ENCODE peak calls at places on chromosome 1, in eight cellular contexts. T is heart left ventricle; N is Peyer's patch; B is gastrocnemius medialis; R is left ventricle myocardium inferior; U is adrenal gland; I is suprapubic skin; K is CD8-positive, alpha-beta memory T cell. D is an unnamed sample. For H3K4me1, the result is how much of the 10 kb centered on the place peaks cover.

GRCh38 chr1:147771216-147772125 is 11.1 kb upstream of the GJA5 start:
- DNase-seq in T (peak), N (no peak), B (peak), R (peak), U (peak), I (no peak), K (no peak), D (no peak)

GRCh38 chr1:26827205-26827604 is 717 bp downstream of the ZDHHC18 start:
- DNase-seq in T (no peak), N (no peak), B (no peak), R (no peak), U (no peak), I (no peak), K (no peak), D (no peak)

GRCh38 chr1:39898648-39899603 is 2.8 kb downstream of the MYCL start:
- DNase-seq in T (no peak), N (no peak), B (no peak), R (no peak), U (no peak), I (no peak), K (no peak), D (no peak)

GRCh38 chr1:158017800-158018595 is 24.6 kb downstream of the KIRREL1 start:
- DNase-seq in T (no peak), N (no peak), B (no peak), R (no peak), U (no peak), I (no peak), K (no peak), D (no peak)

GRCh38 chr1:176382163-176382562 is 80.8 kb upstream of the PAPPA2 start:
- DNase-seq in T (no peak), N (no peak), B (no peak), R (no peak), U (no peak), I (no peak), K (no peak), D (no peak)

GRCh38 chr1:110412576-110412975 is 5.1 kb upstream of the LAMTOR5 start:
- DNase-seq in T (peak), N (peak), B (peak), R (peak), U (peak), I (no peak), K (peak), D (peak)

GRCh38 chr1:156815307-156815826 is 1.3 kb downstream of the SH2D2A start:
- DNase-seq in T (peak), N (no peak), B (peak), R (peak), U (peak), I (no peak), K (no peak), D (no peak)

GRCh38 chr1:43510621-43511020 is 20.1 kb upstream of the PTPRF start:
- DNase-seq in T (no peak), N (no peak), B (no peak), R (no peak), U (no peak), I (peak), K (no peak), D (no peak)

GRCh38 chr1:64962447-64962846 is 3.9 kb downstream of the JAK1 start:
- DNase-seq in T (no peak), N (no peak), B (no peak), R (no peak), U (no peak), I (no peak), K (no peak), D (peak)

GRCh38 chr1:156900019-156900718 is 6.7 kb downstream of the PEAR1 start:
- DNase-seq in T (no peak), N (no peak), B (no peak), R (no peak), U (no peak), I (no peak), K (no peak), D (no peak)

GRCh38 chr1:68010094-68010493 is 40.3 kb downstream of the DIRAS3 start:
- DNase-seq in T (no peak), N (no peak), B (no peak), R (no peak), U (no peak), I (no peak), K (no peak), D (no peak)

GRCh38 chr1:245678866-245679411 is 524.2 kb downstream of the KIF26B start:
- DNase-seq in T (no peak), N (no peak), B (no peak), R (no peak), U (no peak), I (no peak), K (no peak), D (no peak)

GRCh38 chr1:30749691-30750583 is 7.6 kb downstream of the LAPTM5 start:
- DNase-seq in T (no peak), N (no peak), B (no peak), R (no peak), U (no peak), I (no peak), K (peak), D (peak)

GRCh38 chr1:150820710-150821521 is 12.9 kb upstream of the CTSK start:
- DNase-seq in T (no peak), N (no peak), B (no peak), R (no peak), U (no peak), I (no peak), K (no peak), D (no peak)

GRCh38 chr1:96206451-96206850 is 515.1 kb upstream of the PTBP2 start:
- DNase-seq in T (no peak), N (no peak), B (no peak), R (no peak), U (no peak), I (no peak), K (no peak), D (no peak)

GRCh38 chr1:198234511-198235251 is 77.9 kb downstream of the NEK7 start:
- DNase-seq in T (no peak), N (no peak), B (no peak), R (no peak), U (no peak), I (no peak), K (no peak), D (no peak)

GRCh38 chr1:24463756-24464377 is 38.8 kb upstream of the RCAN3 start:
- DNase-seq in T (no peak), N (no peak), B (no peak), R (no peak), U (no peak), I (no peak), K (no peak), D (peak)

GRCh38 chr1:182977480-182977879 is 24.5 kb upstream of the SHCBP1L start:
- DNase-seq in T (no peak), N (no peak), B (no peak), R (no peak), U (no peak), I (no peak), K (no peak), D (no peak)

GRCh38 chr1:29801561-29801973 is 565.2 kb downstream of the PTPRU start:
- DNase-seq in T (no peak), N (no peak), B (no peak), R (no peak), U (no peak), I (no peak), K (no peak), D (no peak)

GRCh38 chr1:235783148-235783776 is 83.4 kb downstream of the LYST start:
- DNase-seq in T (no peak), N (no peak), B (no peak), R (no peak), U (no peak), I (no peak), K (no peak), D (no peak)

GRCh38 chr1:157920748-157921147 is 72.7 kb upstream of the KIRREL1 start:
- DNase-seq in T (no peak), N (no peak), B (no peak), R (no peak), U (no peak), I (no peak), K (no peak), D (no peak)

GRCh38 chr1:30976143-30976542 is 67.6 kb upstream of the SDC3 start:
- DNase-seq in T (no peak), N (no peak), B (no peak), R (no peak), U (no peak), I (no peak), K (no peak), D (no peak)

GRCh38 chr1:180215856-180216625 is 14.0 kb upstream of the LHX4 start:
- DNase-seq in T (no peak), N (peak), B (peak), R (no peak), U (no peak), I (peak), K (no peak), D (no peak)

DNA sequence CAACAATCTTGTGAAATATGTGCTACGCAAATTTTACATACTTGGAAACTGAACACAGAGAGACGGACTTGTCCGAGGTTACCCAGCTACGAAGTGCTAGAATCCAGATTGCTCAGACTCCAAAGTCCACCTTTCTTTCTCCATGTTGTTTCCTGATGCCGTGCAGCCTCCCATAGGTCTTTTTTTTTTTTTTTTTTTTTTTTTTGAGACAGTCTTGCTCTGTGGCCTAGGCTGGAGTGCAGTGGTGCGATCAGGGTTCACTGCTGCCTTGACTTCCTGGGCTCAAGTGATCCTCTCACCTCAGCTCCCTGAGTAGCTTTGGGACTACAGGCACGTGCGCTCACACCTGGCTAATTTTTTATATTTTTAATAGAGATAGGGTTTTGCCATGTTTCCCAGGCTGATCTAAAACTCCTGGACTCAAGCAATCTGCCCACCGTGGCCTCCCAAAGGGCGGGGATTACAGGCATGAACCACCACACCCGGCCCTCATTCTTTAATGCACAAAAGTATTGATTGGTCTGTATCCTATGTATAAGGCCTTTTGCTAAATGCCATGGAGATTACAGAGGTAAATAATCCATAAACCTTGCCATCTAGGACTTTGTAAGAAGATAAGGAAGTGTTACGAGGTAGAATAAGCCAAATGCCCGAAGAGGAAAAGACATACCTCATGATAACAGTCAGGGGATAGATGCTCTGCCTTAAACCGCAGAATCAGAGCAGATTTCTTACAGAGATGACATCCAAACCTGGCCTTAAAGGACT is 92.8 kb downstream of the C1orf21 start:
- DNase-seq in T (no peak), N (peak), B (no peak), R (no peak), U (no peak), I (no peak), K (no peak), D (no peak)
- H3K4me3 ChIP-seq in T (no peak), N (no peak), B (no peak), R (no peak), U (no peak), I (no peak), K (no peak), D (no peak)

GRCh38 chr1:54278941-54279422 is 79.0 kb downstream of the MRPL37 start:
- DNase-seq in T (no peak), N (no peak), B (no peak), R (no peak), U (peak), I (no peak), K (no peak), D (no peak)
- H3K4me1 ChIP-seq in T (under half), N (under half), B (half or more), R (half or more), U (half or more), I (half or more), K (half or more), D (under half)

GRCh38 chr1:115977481-115978258 is 1.4 kb downstream of the SLC22A15 start:
- DNase-seq in T (no peak), N (no peak), B (peak), R (no peak), U (no peak), I (no peak), K (no peak), D (no peak)

GRCh38 chr1:115976900-115977480 is 677 bp downstream of the SLC22A15 start:
- DNase-seq in T (no peak), N (no peak), B (no peak), R (peak), U (no peak), I (no peak), K (no peak), D (no peak)

GRCh38 chr1:115976062-115976899 is at the start of gene SLC22A15:
- DNase-seq in T (peak), N (peak), B (peak), R (peak), U (peak), I (peak), K (peak), D (peak)

GRCh38 chr1:115973154-115973553 is 3.2 kb upstream of the SLC22A15 start:
- DNase-seq in T (no peak), N (no peak), B (no peak), R (no peak), U (no peak), I (no peak), K (no peak), D (no peak)

DNA sequence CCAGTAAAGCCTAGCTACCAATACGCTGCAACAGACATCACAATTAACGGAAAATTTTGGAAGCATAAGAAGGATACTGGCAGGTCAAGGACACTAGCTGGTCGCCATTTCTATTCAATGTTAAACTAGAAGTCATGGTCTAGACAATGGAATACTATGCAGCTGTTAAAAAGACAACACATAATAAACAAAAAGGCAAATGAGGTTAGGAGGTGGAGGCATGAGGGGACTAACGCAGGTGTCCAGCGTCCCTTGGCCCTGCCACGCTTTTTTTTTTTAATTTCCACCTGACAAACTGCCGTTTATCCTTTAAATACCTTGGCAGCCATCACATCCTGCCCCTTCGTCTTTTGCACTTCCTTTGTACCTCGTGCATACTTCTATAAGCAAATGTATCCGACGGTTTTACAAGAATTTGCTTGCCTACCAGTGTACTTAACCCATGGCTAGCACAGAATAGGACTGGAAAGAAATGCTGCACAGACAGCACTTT is 698 bp upstream of the SLC22A15 start:
- DNase-seq in T (no peak), N (no peak), B (no peak), R (no peak), U (no peak), I (no peak), K (no peak), D (no peak)
- H3K4me3 ChIP-seq in T (peak), N (peak), B (peak), R (peak), U (peak), I (peak), K (peak), D (peak)

GRCh38 chr1:223832637-223832943 is 13.2 kb downstream of the TP53BP2 start:
- DNase-seq in T (no peak), N (no peak), B (peak), R (no peak), U (peak), I (no peak), K (peak), D (no peak)
- H3K4me1 ChIP-seq in T (under half), N (under half), B (half or more), R (half or more), U (half or more), I (under half), K (half or more), D (under half)

GRCh38 chr1:203448521-203449061 is 27.0 kb upstream of the PRELP start:
- DNase-seq in T (peak), N (no peak), B (peak), R (peak), U (no peak), I (no peak), K (no peak), D (no peak)

GRCh38 chr1:203451849-203452784 is 23.5 kb upstream of the PRELP start:
- DNase-seq in T (no peak), N (no peak), B (no peak), R (no peak), U (no peak), I (no peak), K (no peak), D (no peak)

GRCh38 chr1:203453016-203453415 is 22.6 kb upstream of the PRELP start:
- DNase-seq in T (no peak), N (no peak), B (no peak), R (no peak), U (no peak), I (no peak), K (no peak), D (no peak)

GRCh38 chr1:203450016-203450415 is 25.6 kb upstream of the PRELP start:
- DNase-seq in T (no peak), N (no peak), B (no peak), R (no peak), U (no peak), I (no peak), K (no peak), D (no peak)

GRCh38 chr1:203450541-203451149 is 25.0 kb upstream of the PRELP start:
- DNase-seq in T (no peak), N (no peak), B (no peak), R (no peak), U (no peak), I (no peak), K (no peak), D (no peak)
- H3K4me3 ChIP-seq in T (no peak), N (no peak), B (no peak), R (no peak), U (no peak), I (no peak), K (no peak), D (no peak)

GRCh38 chr1:41015281-41015680 is 6.2 kb downstream of the SLFNL1 start:
- DNase-seq in T (no peak), N (no peak), B (no peak), R (no peak), U (no peak), I (no peak), K (no peak), D (no peak)

GRCh38 chr1:41015894-41016470 is 5.5 kb downstream of the SLFNL1 start:
- DNase-seq in T (no peak), N (no peak), B (no peak), R (no peak), U (no peak), I (no peak), K (no peak), D (no peak)

GRCh38 chr1:41014871-41015270 is 6.7 kb downstream of the SLFNL1 start:
- DNase-seq in T (no peak), N (no peak), B (no peak), R (no peak), U (no peak), I (no peak), K (no peak), D (no peak)

GRCh38 chr1:41013024-41013423 is 8.5 kb downstream of the SLFNL1 start:
- DNase-seq in T (no peak), N (no peak), B (no peak), R (no peak), U (no peak), I (no peak), K (no peak), D (no peak)

GRCh38 chr1:41013812-41014211 is 7.7 kb downstream of the SLFNL1 start:
- DNase-seq in T (peak), N (no peak), B (no peak), R (no peak), U (no peak), I (no peak), K (no peak), D (no peak)
- H3K4me1 ChIP-seq in T (under half), N (under half), B (under half), R (under half), U (under half), I (under half), K (under half), D (under half)

GRCh38 chr1:218715961-218716669 is 371.0 kb downstream of the TGFB2 start:
- DNase-seq in T (no peak), N (no peak), B (no peak), R (no peak), U (no peak), I (no peak), K (no peak), D (no peak)

GRCh38 chr1:218705391-218705790 is 360.3 kb downstream of the TGFB2 start:
- DNase-seq in T (no peak), N (no peak), B (no peak), R (no peak), U (no peak), I (no peak), K (no peak), D (no peak)

GRCh38 chr1:218711884-218712674 is 366.9 kb downstream of the TGFB2 start:
- DNase-seq in T (no peak), N (no peak), B (peak), R (no peak), U (no peak), I (no peak), K (no peak), D (no peak)

GRCh38 chr1:218705911-218706893 is 361.1 kb downstream of the TGFB2 start:
- DNase-seq in T (no peak), N (no peak), B (no peak), R (no peak), U (no peak), I (no peak), K (no peak), D (no peak)

DNA sequence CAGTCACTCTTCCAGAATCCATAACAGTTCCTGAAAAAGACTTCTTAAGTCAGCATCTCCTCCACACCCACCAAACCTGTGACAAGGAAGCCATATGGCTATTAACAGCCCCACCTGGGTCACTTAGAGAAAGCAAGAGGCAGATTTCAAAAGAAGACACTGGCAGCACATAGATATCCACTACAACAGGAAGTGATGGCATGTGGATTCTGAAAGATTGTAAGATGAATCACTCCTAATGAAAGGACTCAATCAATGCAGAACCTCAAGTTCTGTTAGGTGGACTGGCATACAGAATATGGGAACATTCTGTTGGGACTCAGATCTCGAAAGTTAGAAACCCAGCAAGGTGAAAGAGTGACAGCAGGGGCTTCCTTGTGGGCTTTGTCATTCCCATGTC is 365.9 kb downstream of the TGFB2 start:
- DNase-seq in T (no peak), N (no peak), B (no peak), R (no peak), U (no peak), I (no peak), K (no peak), D (no peak)
- H3K4me3 ChIP-seq in T (no peak), N (no peak), B (no peak), R (no peak), U (no peak), I (no peak), K (no peak), D (no peak)

DNA sequence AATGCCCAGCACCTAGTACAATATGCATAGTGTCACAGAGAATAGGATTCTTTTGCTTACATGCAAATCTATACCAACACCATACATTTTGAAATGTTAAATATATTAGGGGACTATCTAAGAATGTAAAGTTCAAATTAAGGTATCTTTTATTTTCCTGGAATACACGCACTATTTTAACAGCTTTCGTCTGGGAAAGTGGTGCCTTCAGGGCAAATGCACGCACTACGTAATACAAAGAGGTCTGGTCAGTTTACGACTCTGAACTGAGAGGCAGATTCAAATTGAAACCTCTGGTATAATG is 931 bp downstream of the FUBP1 start:
- DNase-seq in T (no peak), N (no peak), B (no peak), R (no peak), U (no peak), I (no peak), K (no peak), D (no peak)
- H3K4me1 ChIP-seq in T (under half), N (under half), B (half or more), R (half or more), U (half or more), I (half or more), K (under half), D (under half)